ENCODE peak calls at places on chromosomes 1 and 21, in seven cellular contexts. Z is GM23338; D is NCI-H146; U is Right ventricle myocardium superior; N is stimulated activated CD8-positive, alpha-beta memory T cell treated with anti-CD3 and anti-CD28 coated beads, Interleukin-4, amount 100 ng/mL, for 1 hour; B is AG09319; G is WERI-Rb-1. R is an unnamed sample.

GRCh38 chr1:192604979-192605620 is 29.5 kb downstream of the RGS1 start:
- DNase-seq in Z (no peak), D (no peak), U (no peak), N (no peak), B (no peak), G (no peak), R (no peak)

GRCh38 chr1:154859786-154860153 is 10.3 kb downstream of the KCNN3 start:
- DNase-seq in Z (no peak), D (no peak), U (no peak), N (no peak), B (no peak), G (no peak), R (no peak)

GRCh38 chr21:42490735-42491134 is 5.3 kb downstream of the RSPH1 start:
- DNase-seq in Z (no peak), D (no peak), U (no peak), N (no peak), B (no peak), G (no peak), R (no peak)

GRCh38 chr1:214658785-214659184 is 55.8 kb downstream of the CENPF start:
- DNase-seq in Z (peak), D (no peak), U (no peak), N (no peak), B (peak), G (peak), R (no peak)

GRCh38 chr1:35558374-35559316 is 1.0 kb downstream of the NCDN start:
- DNase-seq in Z (peak), D (peak), U (no peak), N (no peak), B (no peak), G (peak), R (peak)

GRCh38 chr1:27589841-27590426 is 14.0 kb downstream of the AHDC1 start:
- DNase-seq in Z (no peak), D (peak), U (peak), N (no peak), B (no peak), G (no peak), R (no peak)

GRCh38 chr1:9234223-9235122 is at the start of gene H6PD:
- DNase-seq in Z (peak), D (peak), U (peak), N (peak), B (peak), G (peak), R (no peak)

GRCh38 chr1:3921786-3922185 is 21.7 kb upstream of the C1orf174 start:
- DNase-seq in Z (no peak), D (no peak), U (peak), N (no peak), B (no peak), G (peak), R (no peak)

GRCh38 chr1:197367631-197368030 is 99.6 kb downstream of the CRB1 start:
- DNase-seq in Z (no peak), D (no peak), U (no peak), N (no peak), B (no peak), G (no peak), R (no peak)

GRCh38 chr1:193311226-193311948 is 125.0 kb upstream of the B3GALT2 start:
- DNase-seq in Z (no peak), D (peak), U (no peak), N (no peak), B (no peak), G (no peak), R (no peak)

GRCh38 chr1:41891403-41891896 is 27.3 kb downstream of the HIVEP3 start:
- DNase-seq in Z (peak), D (no peak), U (peak), N (peak), B (no peak), G (no peak), R (peak)

GRCh38 chr1:13699510-13699909 is 478 bp upstream of the PRDM2 start:
- DNase-seq in Z (peak), D (no peak), U (peak), N (no peak), B (no peak), G (no peak), R (no peak)

GRCh38 chr1:153631047-153632022 is 2.5 kb upstream of the CHTOP start:
- DNase-seq in Z (no peak), D (no peak), U (peak), N (no peak), B (no peak), G (no peak), R (no peak)

GRCh38 chr1:29539971-29540370 is 303.6 kb downstream of the PTPRU start:
- DNase-seq in Z (no peak), D (no peak), U (no peak), N (no peak), B (no peak), G (no peak), R (no peak)

GRCh38 chr1:29688477-29689365 is 452.4 kb downstream of the PTPRU start:
- DNase-seq in Z (no peak), D (no peak), U (no peak), N (no peak), B (no peak), G (no peak), R (no peak)

GRCh38 chr1:181113061-181113695 is 24.7 kb downstream of the IER5 start:
- DNase-seq in Z (no peak), D (no peak), U (no peak), N (no peak), B (no peak), G (no peak), R (no peak)

GRCh38 chr1:53316742-53317650 is 10.9 kb downstream of the LRP8 start:
- DNase-seq in Z (no peak), D (no peak), U (no peak), N (no peak), B (no peak), G (peak), R (no peak)

GRCh38 chr1:231039161-231040018 is 664 bp downstream of the FAM89A start:
- DNase-seq in Z (peak), D (peak), U (peak), N (no peak), B (no peak), G (peak), R (no peak)

GRCh38 chr1:226674892-226675719 is 64.0 kb downstream of the ITPKB start:
- DNase-seq in Z (no peak), D (no peak), U (peak), N (peak), B (no peak), G (no peak), R (no peak)

GRCh38 chr1:9780554-9781110 is 43.1 kb downstream of the CLSTN1 start:
- DNase-seq in Z (no peak), D (no peak), U (no peak), N (no peak), B (no peak), G (no peak), R (no peak)